ENCODE peak calls at places on chromosomes 3 and 15, in eight cellular contexts. V is adrenal gland; W is HCEC 1CT; J is CD4-positive, alpha-beta T cell; R is AG08396; X is HFF-Myc; E is head of caudate nucleus; B is memory B cell. O is an unnamed sample.

GRCh38 chr15:85624241-85624855 is 170.4 kb downstream of the KLHL25 start:
- DNase-seq in W (no peak), R (no peak), X (no peak), V (no peak), J (no peak), E (no peak), B (no peak), O (no peak)

GRCh38 chr3:190309414-190309813 is 12.8 kb downstream of the CLDN1 start:
- DNase-seq in E (no peak), V (no peak), R (no peak), X (no peak), J (no peak), B (no peak), W (no peak), O (no peak)

GRCh38 chr15:31236184-31237041 is 90.2 kb upstream of the KLF13 start:
- DNase-seq in J (no peak), E (peak), B (no peak), W (peak), R (peak), V (peak), X (peak), O (no peak)

GRCh38 chr3:17431477-17432045 is 310.9 kb downstream of the TBC1D5 start:
- DNase-seq in R (no peak), E (no peak), J (no peak), V (no peak), B (no peak), X (no peak), W (no peak), O (no peak)

GRCh38 chr3:117630885-117631284 is 921.3 kb downstream of the TUSC7 start:
- DNase-seq in J (no peak), X (peak), V (no peak), W (no peak), E (no peak), R (no peak), B (no peak), O (no peak)

GRCh38 chr15:29266052-29266572 is 3.5 kb downstream of the NSMCE3 start:
- DNase-seq in W (no peak), B (no peak), J (no peak), E (no peak), V (no peak), X (no peak), R (no peak), O (no peak)

GRCh38 chr15:24955549-24955929 is 752 bp downstream of the SNRPN start:
- DNase-seq in R (no peak), J (peak), X (no peak), B (peak), W (no peak), E (no peak), V (peak), O (no peak)

GRCh38 chr3:138824114-138824506 is 10.6 kb downstream of the PIK3CB start:
- DNase-seq in E (no peak), W (no peak), B (no peak), V (no peak), J (no peak), R (no peak), X (no peak), O (no peak)

GRCh38 chr15:26877842-26878241 is 11.0 kb downstream of the GABRA5 start:
- DNase-seq in R (no peak), B (no peak), W (no peak), X (no peak), V (no peak), E (no peak), J (no peak), O (no peak)

GRCh38 chr15:66901336-66902100 is 163.9 kb upstream of the SMAD3 start:
- DNase-seq in B (no peak), W (peak), X (no peak), R (no peak), E (no peak), J (no peak), V (no peak), O (no peak)

GRCh38 chr15:72733941-72734738 is 48.1 kb downstream of the BBS4 start:
- DNase-seq in R (no peak), B (no peak), V (no peak), X (no peak), J (no peak), E (no peak), W (no peak), O (no peak)

GRCh38 chr15:86555939-86556725 is 476.5 kb downstream of the AGBL1 start:
- DNase-seq in W (no peak), V (peak), E (no peak), R (no peak), X (no peak), J (no peak), B (no peak), O (no peak)

GRCh38 chr15:49927462-49927861 is 191.6 kb downstream of the ATP8B4 start:
- DNase-seq in J (no peak), X (peak), W (peak), V (no peak), R (peak), E (no peak), B (no peak), O (no peak)

GRCh38 chr15:85795669-85796305 is 1.1 kb upstream of the KLHL25 start:
- DNase-seq in R (no peak), E (no peak), W (no peak), J (no peak), X (no peak), V (no peak), B (no peak), O (no peak)

GRCh38 chr3:160097478-160097877 is 108.8 kb downstream of the IL12A start:
- DNase-seq in B (no peak), V (no peak), X (no peak), W (no peak), E (no peak), J (no peak), R (no peak), O (no peak)

GRCh38 chr3:23738946-23739345 is 66.8 kb upstream of the UBE2E1 start:
- DNase-seq in J (no peak), V (no peak), R (no peak), W (no peak), B (no peak), E (no peak), X (no peak), O (no peak)

GRCh38 chr3:68059628-68060027 is 405.2 kb upstream of the SUCLG2 start:
- DNase-seq in B (no peak), V (no peak), W (no peak), X (no peak), E (no peak), J (no peak), R (no peak), O (no peak)

GRCh38 chr15:62483817-62484216 is 318.7 kb upstream of the C2CD4B start:
- DNase-seq in J (no peak), V (no peak), W (no peak), R (no peak), X (no peak), B (no peak), E (no peak), O (no peak)

GRCh38 chr3:16378920-16379319 is 113.9 kb downstream of the OXNAD1 start:
- DNase-seq in R (peak), W (peak), E (no peak), X (no peak), J (no peak), V (no peak), B (no peak), O (no peak)

GRCh38 chr3:114758828-114759709 is 388.0 kb downstream of the ZBTB20 start:
- DNase-seq in X (no peak), V (peak), E (no peak), R (peak), J (no peak), W (peak), B (no peak), O (no peak)

GRCh38 chr15:68340711-68341671 is 63.4 kb downstream of the FEM1B start:
- DNase-seq in B (no peak), R (no peak), J (no peak), E (no peak), V (no peak), X (no peak), W (no peak), O (no peak)

GRCh38 chr15:32909431-32909830 is 191.6 kb downstream of the GREM1 start:
- DNase-seq in V (no peak), W (peak), E (no peak), R (no peak), J (no peak), B (no peak), X (no peak), O (no peak)

GRCh38 chr3:127791221-127791913 is 30.9 kb downstream of the MGLL start:
- DNase-seq in J (no peak), V (no peak), E (no peak), B (no peak), R (peak), X (peak), W (peak), O (peak)

GRCh38 chr15:31387483-31388118 is 61.0 kb downstream of the KLF13 start:
- DNase-seq in W (no peak), B (no peak), E (no peak), J (no peak), X (peak), R (no peak), V (peak), O (no peak)

GRCh38 chr3:105458518-105459215 is 92.0 kb downstream of the ALCAM start:
- DNase-seq in J (no peak), E (no peak), X (no peak), W (peak), V (no peak), R (no peak), B (no peak), O (no peak)

GRCh38 chr3:38521391-38521987 is 25.3 kb downstream of the EXOG start:
- DNase-seq in W (peak), V (peak), X (peak), J (peak), R (peak), E (peak), B (peak), O (peak)

GRCh38 chr15:58423858-58424608 is 7.8 kb upstream of the LIPC start:
- DNase-seq in W (peak), B (no peak), X (no peak), R (no peak), V (no peak), J (no peak), E (no peak), O (no peak)

GRCh38 chr3:188439080-188439479 is 285.1 kb downstream of the LPP start:
- DNase-seq in X (no peak), J (peak), B (peak), R (no peak), E (no peak), V (peak), W (no peak), O (peak)

GRCh38 chr3:167684389-167684993 is 30.7 kb upstream of the WDR49 start:
- DNase-seq in B (peak), X (peak), R (peak), V (peak), J (peak), W (peak), E (peak), O (no peak)

GRCh38 chr3:48635222-48636021 is at the start of gene SLC26A6:
- DNase-seq in B (peak), J (peak), E (peak), V (peak), W (peak), R (peak), X (peak), O (peak)

GRCh38 chr3:120461416-120461815 is 10.6 kb upstream of the FSTL1 start:
- DNase-seq in V (no peak), R (no peak), W (peak), E (no peak), X (no peak), J (no peak), B (no peak), O (no peak)

GRCh38 chr15:36075333-36075732 is 504.1 kb upstream of the CDIN1 start:
- DNase-seq in B (no peak), V (no peak), R (no peak), X (peak), E (no peak), W (no peak), J (no peak), O (no peak)

GRCh38 chr15:80710635-80711553 is 15.8 kb downstream of the ABHD17C start:
- DNase-seq in E (no peak), R (no peak), X (no peak), V (no peak), W (peak), J (no peak), B (no peak), O (peak)

GRCh38 chr15:81152799-81153198 is 18.7 kb downstream of the CFAP161 start:
- DNase-seq in E (no peak), X (no peak), W (no peak), V (no peak), J (no peak), B (no peak), R (peak), O (no peak)

GRCh38 chr15:80637747-80638146 is 57.4 kb upstream of the ABHD17C start:
- DNase-seq in V (no peak), J (no peak), R (no peak), X (no peak), W (no peak), E (no peak), B (no peak), O (no peak)

GRCh38 chr3:38842266-38842965 is 26.4 kb upstream of the SCN10A start:
- DNase-seq in B (no peak), W (no peak), R (no peak), X (no peak), J (no peak), E (no peak), V (no peak), O (no peak)